ENCODE peak calls at places on chromosomes 13 and 19, in seven cellular contexts. R is effector memory CD8-positive, alpha-beta T cell; A is gastroesophageal sphincter; S is body of pancreas; M is naive B cell; B is DND-41; Z is HCT116. K is an unnamed sample.

GRCh38 chr19:7326105-7326877 is 22.4 kb upstream of the ARHGEF18 start:
- ATAC-seq in R (no peak), B (no peak), M (no peak), Z (peak), A (no peak), S (no peak), K (no peak)

GRCh38 chr19:50632151-50632835 is 7.4 kb downstream of the SYT3 start:
- ATAC-seq in A (no peak), M (no peak), B (no peak), R (no peak), Z (no peak), S (no peak), K (no peak)

GRCh38 chr13:49240017-49240416 is 7.7 kb upstream of the CDADC1 start:
- ATAC-seq in A (no peak), Z (peak), M (peak), S (no peak), R (peak), B (peak), K (peak)

GRCh38 chr19:8094336-8094735 is 41.8 kb downstream of the CCL25 start:
- ATAC-seq in B (no peak), S (no peak), R (no peak), Z (no peak), A (no peak), M (no peak), K (no peak)

GRCh38 chr13:100600461-100600860 is 11.9 kb upstream of the GGACT start:
- ATAC-seq in A (no peak), B (no peak), S (no peak), R (no peak), Z (no peak), M (no peak), K (no peak)

GRCh38 chr13:39501711-39502324 is 101.2 kb downstream of the LHFPL6 start:
- ATAC-seq in R (no peak), B (no peak), Z (no peak), A (no peak), S (peak), M (no peak), K (no peak)

GRCh38 chr19:19081642-19082151 is 17.9 kb downstream of the SLC25A42 start:
- ATAC-seq in Z (no peak), R (no peak), S (no peak), A (no peak), B (no peak), M (no peak), K (no peak)

GRCh38 chr19:7489609-7490044 is 792 bp upstream of the PEX11G start:
- ATAC-seq in B (no peak), S (no peak), A (no peak), M (no peak), R (no peak), Z (no peak), K (no peak)

GRCh38 chr19:17510220-17510993 is 1.0 kb upstream of the PGLS start:
- ATAC-seq in M (no peak), A (no peak), B (no peak), R (no peak), Z (no peak), S (no peak), K (no peak)

GRCh38 chr19:2607712-2608601 is 94.5 kb downstream of the GNG7 start:
- ATAC-seq in A (no peak), Z (no peak), S (no peak), M (no peak), R (peak), B (no peak), K (no peak)

GRCh38 chr13:60758637-60759036 is 361.6 kb downstream of the TDRD3 start:
- ATAC-seq in Z (no peak), A (no peak), B (no peak), S (no peak), M (no peak), R (no peak), K (no peak)

GRCh38 chr19:46932346-46932745 is 71.5 kb downstream of the ARHGAP35 start:
- ATAC-seq in B (no peak), S (no peak), R (no peak), M (no peak), Z (peak), A (no peak), K (no peak)

GRCh38 chr19:47882890-47883289 is 3.2 kb downstream of the SULT2A1 start:
- ATAC-seq in R (no peak), M (no peak), Z (no peak), A (no peak), B (no peak), S (no peak), K (no peak)

GRCh38 chr13:109785141-109785891 is 1.1 kb downstream of the IRS2 start:
- ATAC-seq in A (no peak), S (peak), Z (peak), R (no peak), B (no peak), M (peak), K (no peak)

GRCh38 chr19:2150794-2151338 is 500 bp downstream of the AP3D1 start:
- ATAC-seq in Z (peak), M (peak), S (peak), R (no peak), B (no peak), A (peak), K (no peak)

GRCh38 chr19:6826281-6826920 is 53.9 kb downstream of the VAV1 start:
- ATAC-seq in Z (no peak), R (no peak), A (no peak), B (no peak), S (no peak), M (no peak), K (no peak)

GRCh38 chr19:39193785-39194184 is 3.0 kb upstream of the NCCRP1 start:
- ATAC-seq in M (no peak), A (no peak), R (no peak), B (no peak), Z (no peak), S (peak), K (peak)

GRCh38 chr13:40217675-40218074 is 448.8 kb downstream of the FOXO1 start:
- ATAC-seq in B (no peak), Z (no peak), S (no peak), R (no peak), A (no peak), M (no peak), K (no peak)

GRCh38 chr19:49858591-49858985 is 7.6 kb downstream of the PTOV1 start:
- ATAC-seq in M (no peak), A (no peak), S (no peak), B (no peak), R (no peak), Z (no peak), K (no peak)

GRCh38 chr19:51439021-51439465 is 19.2 kb downstream of the SIGLEC8 start:
- ATAC-seq in Z (peak), R (no peak), B (no peak), S (no peak), M (peak), A (no peak), K (peak)

GRCh38 chr19:8567522-8568172 is 9.6 kb downstream of the MYO1F start:
- ATAC-seq in B (no peak), M (no peak), A (peak), Z (no peak), R (no peak), S (no peak), K (peak)

GRCh38 chr13:38147050-38147449 is 202.6 kb upstream of the UFM1 start:
- ATAC-seq in B (no peak), A (no peak), R (no peak), M (no peak), Z (no peak), S (no peak), K (no peak)

GRCh38 chr13:57925250-57925649 is 293.7 kb downstream of the PCDH17 start:
- ATAC-seq in M (no peak), A (no peak), Z (no peak), B (no peak), R (no peak), S (no peak), K (no peak)

GRCh38 chr13:40992678-40993077 is 26.4 kb downstream of the ELF1 start:
- ATAC-seq in M (peak), B (peak), S (no peak), R (peak), Z (no peak), A (no peak), K (no peak)